ENCODE peak calls at places on chromosomes 11 and 22, in five cellular contexts. One of them, this sample, is unnamed.

GRCh38 chr22:43707650-43708049 is 104.5 kb downstream of the EFCAB6 start:
- DNase-seq in astrocyte: no peak
- DNase-seq in choroid plexus epithelial cell: no peak
- DNase-seq in PC-3: peak; percentile 62
- DNase-seq in AG10803: no peak
- DNase-seq in this sample: peak; percentile 35

GRCh38 chr22:28116261-28116673 is 197.2 kb upstream of the PITPNB start:
- DNase-seq in AG10803: peak; percentile 95
- DNase-seq in choroid plexus epithelial cell: peak; percentile 71
- DNase-seq in PC-3: peak; percentile 61
- DNase-seq in astrocyte: peak; percentile 99
- DNase-seq in this sample: peak; percentile 92

GRCh38 chr22:36010090-36010489 is 18.5 kb downstream of the RBFOX2 start:
- DNase-seq in choroid plexus epithelial cell: no peak
- DNase-seq in AG10803: no peak
- DNase-seq in astrocyte: no peak
- DNase-seq in PC-3: no peak
- DNase-seq in this sample: no peak

GRCh38 chr11:35146711-35147110 is 7.7 kb downstream of the CD44 start:
- DNase-seq in choroid plexus epithelial cell: no peak
- DNase-seq in PC-3: no peak
- DNase-seq in astrocyte: no peak
- DNase-seq in AG10803: no peak
- DNase-seq in this sample: no peak

GRCh38 chr11:121741954-121742361 is 289.2 kb upstream of the SORL1-AS1 start:
- DNase-seq in AG10803: peak; percentile 51
- DNase-seq in astrocyte: peak; percentile 57
- DNase-seq in choroid plexus epithelial cell: peak; percentile 64
- DNase-seq in PC-3: no peak
- DNase-seq in this sample: no peak

GRCh38 chr11:94938399-94939055 is 34.8 kb downstream of the CWC15 start:
- DNase-seq in choroid plexus epithelial cell: peak; percentile 93
- DNase-seq in astrocyte: peak; percentile 92
- DNase-seq in PC-3: peak; percentile 6
- DNase-seq in AG10803: peak; percentile 94
- DNase-seq in this sample: no peak

GRCh38 chr22:44200451-44200850 is 19.7 kb downstream of the PARVG start:
- DNase-seq in choroid plexus epithelial cell: no peak
- DNase-seq in astrocyte: no peak
- DNase-seq in AG10803: no peak
- DNase-seq in PC-3: no peak
- DNase-seq in this sample: no peak

GRCh38 chr11:61021661-61022212 is 50.3 kb downstream of the CD6 start:
- DNase-seq in PC-3: no peak
- DNase-seq in choroid plexus epithelial cell: no peak
- DNase-seq in AG10803: no peak
- DNase-seq in astrocyte: no peak
- DNase-seq in this sample: no peak

GRCh38 chr11:66365166-66365565 is 6.4 kb downstream of the SLC29A2 start:
- DNase-seq in astrocyte: no peak
- DNase-seq in AG10803: no peak
- DNase-seq in choroid plexus epithelial cell: no peak
- DNase-seq in PC-3: no peak
- DNase-seq in this sample: no peak

GRCh38 chr11:12556155-12556554 is 118.1 kb upstream of the TEAD1 start:
- DNase-seq in PC-3: no peak
- DNase-seq in choroid plexus epithelial cell: peak; percentile 42
- DNase-seq in AG10803: peak; percentile 77
- DNase-seq in astrocyte: peak; percentile 55
- DNase-seq in this sample: no peak
- H3K4me3 ChIP-seq in PC-3: no peak overlapping the region
- H3K4me3 ChIP-seq in choroid plexus epithelial cell: no peak overlapping the region
- H3K4me3 ChIP-seq in AG10803: peak overlapping the region; percentile 4
- H3K4me3 ChIP-seq in astrocyte: no peak overlapping the region
- H3K4me3 ChIP-seq in this sample: no peak overlapping the region

GRCh38 chr11:96278039-96278897 is 64.7 kb downstream of the MAML2 start:
- DNase-seq in PC-3: peak; percentile 46
- DNase-seq in choroid plexus epithelial cell: no peak
- DNase-seq in astrocyte: peak; percentile 76
- DNase-seq in AG10803: peak; percentile 48
- DNase-seq in this sample: peak; percentile 66

GRCh38 chr11:96280444-96280843 is 62.6 kb downstream of the MAML2 start:
- DNase-seq in choroid plexus epithelial cell: no peak
- DNase-seq in astrocyte: no peak
- DNase-seq in AG10803: no peak
- DNase-seq in PC-3: no peak
- DNase-seq in this sample: no peak

GRCh38 chr11:96279018-96279417 is 64.0 kb downstream of the MAML2 start:
- DNase-seq in choroid plexus epithelial cell: no peak
- DNase-seq in PC-3: no peak
- DNase-seq in astrocyte: no peak
- DNase-seq in AG10803: no peak
- DNase-seq in this sample: no peak

GRCh38 chr11:96277696-96278038 is 65.3 kb downstream of the MAML2 start:
- DNase-seq in astrocyte: no peak
- DNase-seq in PC-3: no peak
- DNase-seq in AG10803: no peak
- DNase-seq in choroid plexus epithelial cell: no peak
- DNase-seq in this sample: no peak

GRCh38 chr11:96279421-96280290 is 63.3 kb downstream of the MAML2 start:
- DNase-seq in choroid plexus epithelial cell: peak; percentile 67
- DNase-seq in PC-3: peak; percentile 84
- DNase-seq in astrocyte: peak; percentile 68
- DNase-seq in AG10803: peak; percentile 32
- DNase-seq in this sample: peak; percentile 92
- H3K4me3 ChIP-seq in choroid plexus epithelial cell: no peak overlapping the region
- H3K4me3 ChIP-seq in PC-3: no peak overlapping the region
- H3K4me3 ChIP-seq in astrocyte: no peak overlapping the region
- H3K4me3 ChIP-seq in AG10803: no peak overlapping the region
- H3K4me3 ChIP-seq in this sample: no peak overlapping the region

DNA sequence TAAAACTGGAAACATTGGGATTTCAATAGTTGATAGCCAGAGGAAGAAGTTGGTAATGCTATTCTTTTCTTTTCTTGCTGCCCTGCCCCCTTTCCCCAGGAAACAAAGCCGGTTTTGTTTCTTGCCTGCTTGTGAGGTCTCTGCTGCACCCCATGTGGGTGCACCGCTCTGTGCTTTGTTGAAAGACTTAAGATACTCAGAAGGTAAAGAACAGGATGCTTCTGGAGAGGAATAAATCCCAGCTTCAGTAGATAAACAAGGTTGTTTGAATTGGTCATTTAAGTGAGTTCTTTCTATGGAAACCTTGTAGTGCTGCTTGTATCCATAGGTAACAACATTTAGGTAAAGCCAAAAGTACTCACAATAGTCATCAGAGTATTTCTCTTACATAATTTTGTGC is 87.5 kb downstream of the YAP1 start:
- DNase-seq in astrocyte: no peak
- DNase-seq in AG10803: no peak
- DNase-seq in PC-3: no peak
- DNase-seq in choroid plexus epithelial cell: no peak
- DNase-seq in this sample: peak; percentile 48
- H3K4me3 ChIP-seq in astrocyte: no peak overlapping the region
- H3K4me3 ChIP-seq in AG10803: no peak overlapping the region
- H3K4me3 ChIP-seq in PC-3: no peak overlapping the region
- H3K4me3 ChIP-seq in choroid plexus epithelial cell: no peak overlapping the region
- H3K4me3 ChIP-seq in this sample: no peak overlapping the region

GRCh38 chr11:47410404-47411264 is 2.2 kb downstream of the SLC39A13 start:
- DNase-seq in astrocyte: no peak
- DNase-seq in AG10803: no peak
- DNase-seq in choroid plexus epithelial cell: no peak
- DNase-seq in PC-3: no peak
- DNase-seq in this sample: no peak
- H3K4me3 ChIP-seq in astrocyte: peak overlapping the region; percentile 93
- H3K4me3 ChIP-seq in AG10803: peak overlapping the region; percentile 98
- H3K4me3 ChIP-seq in choroid plexus epithelial cell: peak overlapping the region; percentile 70
- H3K4me3 ChIP-seq in PC-3: peak overlapping the region; percentile 88
- H3K4me3 ChIP-seq in this sample: no peak overlapping the region

GRCh38 chr11:63761173-63761572 is 7.4 kb downstream of the ZFTA start:
- DNase-seq in PC-3: no peak
- DNase-seq in AG10803: no peak
- DNase-seq in astrocyte: no peak
- DNase-seq in choroid plexus epithelial cell: no peak
- DNase-seq in this sample: no peak

GRCh38 chr11:63763506-63764200 is 4.9 kb downstream of the ZFTA start:
- DNase-seq in PC-3: no peak
- DNase-seq in AG10803: no peak
- DNase-seq in astrocyte: no peak
- DNase-seq in choroid plexus epithelial cell: no peak
- DNase-seq in this sample: no peak

GRCh38 chr11:63762662-63763505 is 5.7 kb downstream of the ZFTA start:
- DNase-seq in astrocyte: no peak
- DNase-seq in PC-3: peak; percentile 33
- DNase-seq in AG10803: no peak
- DNase-seq in choroid plexus epithelial cell: no peak
- DNase-seq in this sample: no peak

GRCh38 chr11:63760487-63761079 is 8.0 kb downstream of the ZFTA start:
- DNase-seq in choroid plexus epithelial cell: no peak
- DNase-seq in AG10803: no peak
- DNase-seq in astrocyte: no peak
- DNase-seq in PC-3: no peak
- DNase-seq in this sample: no peak

GRCh38 chr11:63761870-63762661 is 6.5 kb downstream of the ZFTA start:
- DNase-seq in PC-3: no peak
- DNase-seq in astrocyte: no peak
- DNase-seq in AG10803: no peak
- DNase-seq in choroid plexus epithelial cell: no peak
- DNase-seq in this sample: no peak
- H3K4me3 ChIP-seq in PC-3: peak overlapping the region; percentile 56
- H3K4me3 ChIP-seq in astrocyte: peak overlapping the region; percentile 17
- H3K4me3 ChIP-seq in AG10803: no peak overlapping the region
- H3K4me3 ChIP-seq in choroid plexus epithelial cell: peak overlapping the region; percentile 42
- H3K4me3 ChIP-seq in this sample: no peak overlapping the region

DNA sequence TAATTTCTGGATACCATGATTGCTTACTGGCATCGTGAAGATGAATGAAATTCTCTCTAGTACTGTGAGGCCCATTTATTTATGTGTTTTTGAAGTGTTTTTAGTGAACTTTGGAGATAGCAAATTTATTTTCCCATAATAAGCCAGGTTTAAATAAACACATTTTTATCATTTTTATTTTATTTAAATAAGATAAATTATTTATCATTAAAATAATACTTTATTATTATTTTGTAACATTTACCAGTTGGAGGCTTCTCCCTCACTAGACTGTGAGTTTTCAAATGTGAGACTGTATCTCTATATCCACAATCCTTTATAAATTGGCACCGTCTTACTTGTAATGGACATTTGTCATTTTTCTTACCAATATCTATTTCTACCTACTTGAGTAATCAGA is 351.7 kb downstream of the METTL15 start:
- DNase-seq in astrocyte: no peak
- DNase-seq in PC-3: no peak
- DNase-seq in choroid plexus epithelial cell: no peak
- DNase-seq in AG10803: no peak
- DNase-seq in this sample: no peak
- H3K4me3 ChIP-seq in astrocyte: no peak overlapping the region
- H3K4me3 ChIP-seq in PC-3: no peak overlapping the region
- H3K4me3 ChIP-seq in choroid plexus epithelial cell: no peak overlapping the region
- H3K4me3 ChIP-seq in AG10803: no peak overlapping the region
- H3K4me3 ChIP-seq in this sample: no peak overlapping the region

DNA sequence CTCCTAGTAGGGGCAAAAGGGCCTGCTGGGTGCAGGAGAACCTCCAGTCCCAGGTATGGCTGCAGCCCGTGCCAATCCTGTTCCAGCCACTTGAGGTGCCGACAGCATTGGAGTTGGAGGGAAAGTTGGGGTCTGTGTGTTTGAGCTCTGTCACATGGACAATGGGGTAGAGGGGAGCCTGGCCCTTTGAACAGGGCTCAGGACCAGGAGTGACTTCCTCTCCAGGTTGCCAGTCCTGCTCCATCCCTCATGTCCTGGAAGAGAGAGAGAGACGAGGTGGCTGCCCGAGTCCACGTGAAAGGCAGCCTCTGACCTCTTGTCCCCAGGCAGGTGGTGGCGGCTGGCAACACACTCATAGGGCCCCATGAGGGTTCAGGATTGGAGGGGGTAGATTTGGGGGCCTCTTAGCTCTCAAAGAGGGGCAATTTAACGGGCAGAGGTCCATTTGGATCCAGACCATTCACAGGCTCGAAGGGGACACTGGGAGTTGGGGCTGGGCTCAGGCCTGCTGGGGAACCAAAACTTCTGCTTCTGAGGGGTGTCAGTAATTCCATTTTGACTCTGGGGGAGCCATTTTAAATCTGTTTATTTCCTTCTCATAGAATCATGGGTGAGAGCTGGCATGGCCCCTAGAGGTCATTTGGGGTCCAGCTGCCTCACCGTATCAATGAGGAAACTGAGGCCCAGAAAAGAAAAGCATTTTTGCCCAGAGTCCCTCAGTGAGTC is 4.1 kb downstream of the ADORA2A start:
- DNase-seq in choroid plexus epithelial cell: no peak
- DNase-seq in astrocyte: no peak
- DNase-seq in AG10803: no peak
- DNase-seq in PC-3: no peak
- DNase-seq in this sample: no peak
- H3K4me3 ChIP-seq in choroid plexus epithelial cell: no peak overlapping the region
- H3K4me3 ChIP-seq in astrocyte: no peak overlapping the region
- H3K4me3 ChIP-seq in AG10803: no peak overlapping the region
- H3K4me3 ChIP-seq in PC-3: no peak overlapping the region
- H3K4me3 ChIP-seq in this sample: no peak overlapping the region

GRCh38 chr11:14185461-14185860 is 173.5 kb downstream of the RRAS2 start:
- DNase-seq in choroid plexus epithelial cell: no peak
- DNase-seq in AG10803: no peak
- DNase-seq in PC-3: no peak
- DNase-seq in astrocyte: no peak
- DNase-seq in this sample: no peak

GRCh38 chr11:14193644-14194043 is 165.3 kb downstream of the RRAS2 start:
- DNase-seq in AG10803: no peak
- DNase-seq in choroid plexus epithelial cell: no peak
- DNase-seq in astrocyte: no peak
- DNase-seq in PC-3: no peak
- DNase-seq in this sample: no peak

GRCh38 chr11:14190992-14191773 is 167.8 kb downstream of the RRAS2 start:
- DNase-seq in choroid plexus epithelial cell: no peak
- DNase-seq in AG10803: no peak
- DNase-seq in astrocyte: no peak
- DNase-seq in PC-3: no peak
- DNase-seq in this sample: no peak

GRCh38 chr11:14186376-14186775 is 172.6 kb downstream of the RRAS2 start:
- DNase-seq in AG10803: no peak
- DNase-seq in PC-3: no peak
- DNase-seq in astrocyte: no peak
- DNase-seq in choroid plexus epithelial cell: no peak
- DNase-seq in this sample: no peak

DNA sequence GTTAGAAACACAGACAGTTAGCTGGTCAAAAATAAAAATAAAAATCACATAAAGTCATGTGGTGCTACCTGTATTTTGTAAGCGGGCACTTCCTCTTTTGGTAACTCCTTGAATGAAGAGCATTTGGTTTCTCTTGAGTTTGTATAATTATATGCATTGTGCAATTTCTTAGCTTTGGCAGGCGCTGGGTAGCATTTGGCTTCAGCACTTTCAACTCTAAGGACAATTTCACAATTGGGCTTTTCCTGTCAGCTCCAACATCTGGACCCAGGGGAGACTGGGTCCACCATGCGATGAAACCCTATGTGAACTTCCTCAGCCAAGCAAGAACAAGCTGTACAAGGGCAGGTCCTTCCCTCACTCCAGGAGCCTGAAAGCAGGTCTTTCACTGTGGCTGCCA is 169.1 kb downstream of the RRAS2 start:
- DNase-seq in PC-3: no peak
- DNase-seq in choroid plexus epithelial cell: no peak
- DNase-seq in astrocyte: no peak
- DNase-seq in AG10803: peak; percentile 47
- DNase-seq in this sample: no peak
- H3K4me3 ChIP-seq in PC-3: no peak overlapping the region
- H3K4me3 ChIP-seq in choroid plexus epithelial cell: no peak overlapping the region
- H3K4me3 ChIP-seq in astrocyte: no peak overlapping the region
- H3K4me3 ChIP-seq in AG10803: no peak overlapping the region
- H3K4me3 ChIP-seq in this sample: no peak overlapping the region

This sample was measured in mammary epithelial cell.